ENCODE peak calls at places on chromosome 7, in five cellular contexts. F is SJCRH30, Y is NCI-H2029 treated with DMSO at 0.1 percent for 48 hours, T is iPS-NIHi11, S is uterus. O is an unnamed sample.

GRCh38 chr7:90592036-90592435 is 4.1 kb upstream of the CDK14 start:
- DNase-seq in F (no peak), Y (no peak), T (no peak), S (no peak), O (no peak)

GRCh38 chr7:157760004-157760730 is 423.4 kb downstream of the DNAJB6 start:
- DNase-seq in F (peak; percentile 94), Y (no peak), T (no peak), S (no peak), O (no peak)

GRCh38 chr7:157495594-157495993 is 158.8 kb downstream of the DNAJB6 start:
- DNase-seq in F (no peak), Y (no peak), T (no peak), S (no peak), O (no peak)

GRCh38 chr7:81662531-81662930 is 107.3 kb downstream of the HGF start:
- DNase-seq in F (no peak), Y (no peak), T (no peak), S (no peak), O (no peak)

GRCh38 chr7:139644191-139644590 is 120.7 kb downstream of the CLEC2L start:
- DNase-seq in F (no peak), Y (no peak), T (no peak), S (no peak), O (no peak)

GRCh38 chr7:156334636-156335035 is 305.9 kb upstream of the RNF32 start:
- DNase-seq in F (no peak), Y (no peak), T (no peak), S (no peak), O (no peak)

GRCh38 chr7:148772297-148773089 is 73.8 kb downstream of the CUL1 start:
- DNase-seq in F (peak; percentile 91), Y (no peak), T (peak; percentile 28), S (no peak), O (no peak)

GRCh38 chr7:360454-361100 is 70.6 kb downstream of the FOXL3 start:
- DNase-seq in F (no peak), Y (no peak), T (no peak), S (no peak), O (no peak)

GRCh38 chr7:139782932-139783331 is 5.1 kb upstream of the HIPK2 start:
- DNase-seq in F (no peak), Y (no peak), T (no peak), S (no peak), O (no peak)

GRCh38 chr7:44267719-44268413 is 57.5 kb downstream of the CAMK2B start:
- DNase-seq in F (no peak), Y (no peak), T (no peak), S (no peak), O (no peak)

GRCh38 chr7:102913846-102914245 is 1.0 kb downstream of the LRRC17 start:
- DNase-seq in F (no peak), Y (no peak), T (no peak), S (no peak), O (no peak)

GRCh38 chr7:137992738-137993394 is 9.0 kb downstream of the CREB3L2 start:
- DNase-seq in F (no peak), Y (no peak), T (no peak), S (peak; percentile 84), O (peak; percentile 90)

GRCh38 chr7:1170741-1171501 is 10.9 kb upstream of the ZFAND2A start:
- DNase-seq in F (no peak), Y (no peak), T (no peak), S (no peak), O (no peak)

GRCh38 chr7:116843373-116843772 is 19.0 kb upstream of the CAPZA2 start:
- DNase-seq in F (no peak), Y (no peak), T (no peak), S (no peak), O (peak; percentile 11)

GRCh38 chr7:107201795-107202450 is 33.1 kb downstream of the HBP1 start:
- DNase-seq in F (peak; percentile 61), Y (peak; percentile 60), T (peak; percentile 43), S (peak; percentile 34), O (no peak)

GRCh38 chr7:134836447-134836846 is 57.0 kb downstream of the CALD1 start:
- DNase-seq in F (no peak), Y (no peak), T (no peak), S (peak; percentile 40), O (peak; percentile 73)

GRCh38 chr7:134046594-134047128 is 80.5 kb upstream of the LRGUK start:
- DNase-seq in F (no peak), Y (no peak), T (peak; percentile 7), S (no peak), O (no peak)

GRCh38 chr7:151896486-151896885 is 19.6 kb upstream of the PRKAG2 start:
- DNase-seq in F (no peak), Y (no peak), T (no peak), S (no peak), O (no peak)

GRCh38 chr7:73304071-73304470 is 4.6 kb downstream of the NSUN5 start:
- DNase-seq in F (no peak), Y (no peak), T (no peak), S (no peak), O (no peak)

GRCh38 chr7:28714452-28715120 is 243.5 kb downstream of the TRIL start:
- DNase-seq in F (no peak), Y (no peak), T (no peak), S (no peak), O (no peak)

GRCh38 chr7:47950714-47951113 is 2.4 kb upstream of the PKD1L1 start:
- DNase-seq in F (no peak), Y (no peak), T (peak; percentile 46), S (no peak), O (no peak)

GRCh38 chr7:138495485-138495884 is 35.4 kb downstream of the TRIM24 start:
- DNase-seq in F (no peak), Y (no peak), T (no peak), S (no peak), O (no peak)

GRCh38 chr7:24457215-24457549 is 116.1 kb upstream of the PALS2 start:
- DNase-seq in F (peak; percentile 35), Y (no peak), T (no peak), S (no peak), O (no peak)

GRCh38 chr7:151756076-151756731 is 120.7 kb downstream of the PRKAG2 start:
- DNase-seq in F (no peak), Y (no peak), T (no peak), S (peak; percentile 39), O (no peak)

GRCh38 chr7:36048141-36048901 is 104.7 kb upstream of the EEPD1 start:
- DNase-seq in F (no peak), Y (no peak), T (no peak), S (peak; percentile 28), O (peak; percentile 37)

GRCh38 chr7:30437823-30438574 is 40.6 kb downstream of the NOD1 start:
- DNase-seq in F (no peak), Y (no peak), T (no peak), S (no peak), O (no peak)

GRCh38 chr7:76377186-76377918 is 18.6 kb upstream of the YWHAG start:
- DNase-seq in F (no peak), Y (no peak), T (no peak), S (no peak), O (no peak)

GRCh38 chr7:130926021-130926691 is 192.1 kb upstream of the KLF14 start:
- DNase-seq in F (no peak), Y (no peak), T (no peak), S (no peak), O (no peak)

GRCh38 chr7:141671705-141672496 is 30.1 kb downstream of the DENND11 start:
- DNase-seq in F (no peak), Y (no peak), T (no peak), S (no peak), O (no peak)

GRCh38 chr7:66283003-66283920 is 78.1 kb downstream of the TPST1 start:
- DNase-seq in F (no peak), Y (no peak), T (no peak), S (no peak), O (no peak)

GRCh38 chr7:104805449-104806317 is 208.3 kb upstream of the KMT2E start:
- DNase-seq in F (peak; percentile 64), Y (no peak), T (no peak), S (no peak), O (no peak)

GRCh38 chr7:39536926-39537325 is 29.3 kb upstream of the YAE1 start:
- DNase-seq in F (no peak), Y (no peak), T (no peak), S (no peak), O (no peak)

GRCh38 chr7:47453093-47454056 is 128.5 kb downstream of the TNS3 start:
- DNase-seq in F (peak; percentile 99), Y (no peak), T (no peak), S (peak; percentile 69), O (peak; percentile 66)

GRCh38 chr7:156650042-156650441 is 9.5 kb downstream of the RNF32 start:
- DNase-seq in F (peak; percentile 30), Y (no peak), T (peak; percentile 62), S (no peak), O (no peak)

GRCh38 chr7:70728873-70729552 is 402.9 kb upstream of the GALNT17 start:
- DNase-seq in F (peak; percentile 26), Y (no peak), T (peak; percentile 60), S (no peak), O (no peak)

GRCh38 chr7:121985476-121985875 is 112.5 kb downstream of the PTPRZ1 start:
- DNase-seq in F (no peak), Y (no peak), T (peak; percentile 7), S (no peak), O (no peak)

GRCh38 chr7:128381161-128381821 is 19.8 kb upstream of the PRRT4 start:
- DNase-seq in F (peak; percentile 68), Y (no peak), T (peak; percentile 80), S (no peak), O (no peak)

GRCh38 chr7:143240323-143241168 is 18.7 kb downstream of the TAS2R40 start:
- DNase-seq in F (peak; percentile 85), Y (peak; percentile 59), T (peak; percentile 73), S (peak; percentile 58), O (peak; percentile 61)

GRCh38 chr7:29239638-29240037 is 45.1 kb downstream of the CHN2 start:
- DNase-seq in F (peak; percentile 57), Y (no peak), T (peak; percentile 45), S (no peak), O (no peak)